ENCODE peak calls at places on chromosomes 7 and 10, in nine cellular contexts. One of them, this sample, is unnamed.

GRCh38 chr10:32412499-32412853 is 33.5 kb upstream of the CCDC7 start:
- DNase-seq in astrocyte: peak
- DNase-seq in progenitor cell of endocrine pancreas: no peak
- DNase-seq in germinal center: no peak
- DNase-seq in NCI-H460: no peak
- DNase-seq in activated effector memory CD4-positive, alpha-beta T cell treated with Interleukin-2 at 50 U/mL for 16 hours: no peak
- DNase-seq in iris pigment epithelial cell: peak
- DNase-seq in activated T-cell treated with anti-CD3 and anti-CD28 coated beads, Interleukin-2, amount 50 U/mL, for 72 hours: no peak
- DNase-seq in activated CD8-positive, alpha-beta memory T cell treated with anti-CD3 and anti-CD28 coated beads for 48 hours: no peak
- DNase-seq in this sample: peak

GRCh38 chr10:124267231-124267885 is 151.4 kb downstream of the OAT start:
- DNase-seq in activated T-cell treated with anti-CD3 and anti-CD28 coated beads, Interleukin-2, amount 50 U/mL, for 72 hours: no peak
- DNase-seq in NCI-H460: no peak
- DNase-seq in progenitor cell of endocrine pancreas: no peak
- DNase-seq in astrocyte: peak
- DNase-seq in activated CD8-positive, alpha-beta memory T cell treated with anti-CD3 and anti-CD28 coated beads for 48 hours: no peak
- DNase-seq in germinal center: no peak
- DNase-seq in iris pigment epithelial cell: no peak
- DNase-seq in activated effector memory CD4-positive, alpha-beta T cell treated with Interleukin-2 at 50 U/mL for 16 hours: no peak
- DNase-seq in this sample: no peak

GRCh38 chr10:126668505-126668904 is 2.0 kb downstream of the C10orf90 start:
- DNase-seq in activated CD8-positive, alpha-beta memory T cell treated with anti-CD3 and anti-CD28 coated beads for 48 hours: no peak
- DNase-seq in germinal center: no peak
- DNase-seq in progenitor cell of endocrine pancreas: no peak
- DNase-seq in activated T-cell treated with anti-CD3 and anti-CD28 coated beads, Interleukin-2, amount 50 U/mL, for 72 hours: no peak
- DNase-seq in activated effector memory CD4-positive, alpha-beta T cell treated with Interleukin-2 at 50 U/mL for 16 hours: no peak
- DNase-seq in iris pigment epithelial cell: no peak
- DNase-seq in NCI-H460: no peak
- DNase-seq in astrocyte: no peak
- DNase-seq in this sample: no peak

GRCh38 chr7:147803625-147804024 is 786.9 kb upstream of the C7orf33 start:
- DNase-seq in NCI-H460: no peak
- DNase-seq in activated CD8-positive, alpha-beta memory T cell treated with anti-CD3 and anti-CD28 coated beads for 48 hours: no peak
- DNase-seq in activated effector memory CD4-positive, alpha-beta T cell treated with Interleukin-2 at 50 U/mL for 16 hours: no peak
- DNase-seq in germinal center: no peak
- DNase-seq in progenitor cell of endocrine pancreas: no peak
- DNase-seq in astrocyte: no peak
- DNase-seq in iris pigment epithelial cell: no peak
- DNase-seq in activated T-cell treated with anti-CD3 and anti-CD28 coated beads, Interleukin-2, amount 50 U/mL, for 72 hours: no peak
- DNase-seq in this sample: no peak

GRCh38 chr7:129053938-129054437 is 923 bp downstream of the TNPO3 start:
- DNase-seq in astrocyte: peak
- DNase-seq in NCI-H460: no peak
- DNase-seq in iris pigment epithelial cell: peak
- DNase-seq in activated effector memory CD4-positive, alpha-beta T cell treated with Interleukin-2 at 50 U/mL for 16 hours: no peak
- DNase-seq in progenitor cell of endocrine pancreas: no peak
- DNase-seq in germinal center: peak
- DNase-seq in activated CD8-positive, alpha-beta memory T cell treated with anti-CD3 and anti-CD28 coated beads for 48 hours: no peak
- DNase-seq in activated T-cell treated with anti-CD3 and anti-CD28 coated beads, Interleukin-2, amount 50 U/mL, for 72 hours: no peak
- DNase-seq in this sample: peak

GRCh38 chr7:158586499-158587191 is 978 bp downstream of the PTPRN2 start:
- DNase-seq in iris pigment epithelial cell: no peak
- DNase-seq in activated T-cell treated with anti-CD3 and anti-CD28 coated beads, Interleukin-2, amount 50 U/mL, for 72 hours: no peak
- DNase-seq in germinal center: no peak
- DNase-seq in activated CD8-positive, alpha-beta memory T cell treated with anti-CD3 and anti-CD28 coated beads for 48 hours: no peak
- DNase-seq in activated effector memory CD4-positive, alpha-beta T cell treated with Interleukin-2 at 50 U/mL for 16 hours: no peak
- DNase-seq in NCI-H460: no peak
- DNase-seq in progenitor cell of endocrine pancreas: no peak
- DNase-seq in astrocyte: no peak
- DNase-seq in this sample: no peak

GRCh38 chr10:119651514-119652327 is 541 bp downstream of the BAG3 start:
- DNase-seq in astrocyte: no peak
- DNase-seq in progenitor cell of endocrine pancreas: peak
- DNase-seq in activated T-cell treated with anti-CD3 and anti-CD28 coated beads, Interleukin-2, amount 50 U/mL, for 72 hours: peak
- DNase-seq in germinal center: peak
- DNase-seq in activated CD8-positive, alpha-beta memory T cell treated with anti-CD3 and anti-CD28 coated beads for 48 hours: no peak
- DNase-seq in NCI-H460: no peak
- DNase-seq in iris pigment epithelial cell: no peak
- DNase-seq in activated effector memory CD4-positive, alpha-beta T cell treated with Interleukin-2 at 50 U/mL for 16 hours: no peak
- DNase-seq in this sample: no peak

GRCh38 chr7:50792342-50793114 is 9.8 kb upstream of the GRB10 start:
- DNase-seq in activated CD8-positive, alpha-beta memory T cell treated with anti-CD3 and anti-CD28 coated beads for 48 hours: no peak
- DNase-seq in activated effector memory CD4-positive, alpha-beta T cell treated with Interleukin-2 at 50 U/mL for 16 hours: no peak
- DNase-seq in NCI-H460: peak
- DNase-seq in astrocyte: peak
- DNase-seq in iris pigment epithelial cell: peak
- DNase-seq in progenitor cell of endocrine pancreas: peak
- DNase-seq in activated T-cell treated with anti-CD3 and anti-CD28 coated beads, Interleukin-2, amount 50 U/mL, for 72 hours: peak
- DNase-seq in germinal center: no peak
- DNase-seq in this sample: peak

GRCh38 chr7:138565451-138566114 is 105.5 kb downstream of the TRIM24 start:
- DNase-seq in NCI-H460: no peak
- DNase-seq in activated T-cell treated with anti-CD3 and anti-CD28 coated beads, Interleukin-2, amount 50 U/mL, for 72 hours: no peak
- DNase-seq in activated effector memory CD4-positive, alpha-beta T cell treated with Interleukin-2 at 50 U/mL for 16 hours: no peak
- DNase-seq in progenitor cell of endocrine pancreas: no peak
- DNase-seq in astrocyte: peak
- DNase-seq in germinal center: no peak
- DNase-seq in activated CD8-positive, alpha-beta memory T cell treated with anti-CD3 and anti-CD28 coated beads for 48 hours: no peak
- DNase-seq in iris pigment epithelial cell: peak
- DNase-seq in this sample: peak

GRCh38 chr7:2474224-2474623 is 2.0 kb downstream of the GRIFIN start:
- DNase-seq in iris pigment epithelial cell: no peak
- DNase-seq in astrocyte: no peak
- DNase-seq in NCI-H460: no peak
- DNase-seq in germinal center: no peak
- DNase-seq in activated CD8-positive, alpha-beta memory T cell treated with anti-CD3 and anti-CD28 coated beads for 48 hours: no peak
- DNase-seq in activated effector memory CD4-positive, alpha-beta T cell treated with Interleukin-2 at 50 U/mL for 16 hours: no peak
- DNase-seq in progenitor cell of endocrine pancreas: no peak
- DNase-seq in activated T-cell treated with anti-CD3 and anti-CD28 coated beads, Interleukin-2, amount 50 U/mL, for 72 hours: no peak
- DNase-seq in this sample: no peak

GRCh38 chr7:20241491-20242261 is 24.5 kb upstream of the MACC1 start:
- DNase-seq in activated CD8-positive, alpha-beta memory T cell treated with anti-CD3 and anti-CD28 coated beads for 48 hours: no peak
- DNase-seq in iris pigment epithelial cell: peak
- DNase-seq in activated effector memory CD4-positive, alpha-beta T cell treated with Interleukin-2 at 50 U/mL for 16 hours: no peak
- DNase-seq in progenitor cell of endocrine pancreas: no peak
- DNase-seq in germinal center: no peak
- DNase-seq in activated T-cell treated with anti-CD3 and anti-CD28 coated beads, Interleukin-2, amount 50 U/mL, for 72 hours: no peak
- DNase-seq in astrocyte: peak
- DNase-seq in NCI-H460: peak
- DNase-seq in this sample: peak

GRCh38 chr10:52485486-52485885 is 171.4 kb downstream of the DKK1 start:
- DNase-seq in astrocyte: no peak
- DNase-seq in iris pigment epithelial cell: no peak
- DNase-seq in progenitor cell of endocrine pancreas: no peak
- DNase-seq in activated T-cell treated with anti-CD3 and anti-CD28 coated beads, Interleukin-2, amount 50 U/mL, for 72 hours: no peak
- DNase-seq in activated effector memory CD4-positive, alpha-beta T cell treated with Interleukin-2 at 50 U/mL for 16 hours: no peak
- DNase-seq in NCI-H460: no peak
- DNase-seq in activated CD8-positive, alpha-beta memory T cell treated with anti-CD3 and anti-CD28 coated beads for 48 hours: no peak
- DNase-seq in germinal center: no peak
- DNase-seq in this sample: no peak

GRCh38 chr10:33798754-33799153 is 464.3 kb upstream of the NRP1 start:
- DNase-seq in activated T-cell treated with anti-CD3 and anti-CD28 coated beads, Interleukin-2, amount 50 U/mL, for 72 hours: no peak
- DNase-seq in iris pigment epithelial cell: no peak
- DNase-seq in activated effector memory CD4-positive, alpha-beta T cell treated with Interleukin-2 at 50 U/mL for 16 hours: no peak
- DNase-seq in progenitor cell of endocrine pancreas: no peak
- DNase-seq in germinal center: no peak
- DNase-seq in astrocyte: peak
- DNase-seq in NCI-H460: no peak
- DNase-seq in activated CD8-positive, alpha-beta memory T cell treated with anti-CD3 and anti-CD28 coated beads for 48 hours: no peak
- DNase-seq in this sample: no peak

GRCh38 chr10:113433711-113434110 is 119.1 kb upstream of the HABP2 start:
- DNase-seq in germinal center: no peak
- DNase-seq in NCI-H460: no peak
- DNase-seq in astrocyte: no peak
- DNase-seq in activated T-cell treated with anti-CD3 and anti-CD28 coated beads, Interleukin-2, amount 50 U/mL, for 72 hours: no peak
- DNase-seq in activated effector memory CD4-positive, alpha-beta T cell treated with Interleukin-2 at 50 U/mL for 16 hours: no peak
- DNase-seq in iris pigment epithelial cell: no peak
- DNase-seq in progenitor cell of endocrine pancreas: no peak
- DNase-seq in activated CD8-positive, alpha-beta memory T cell treated with anti-CD3 and anti-CD28 coated beads for 48 hours: no peak
- DNase-seq in this sample: no peak

GRCh38 chr7:41107330-41107937 is 595.5 kb downstream of the INHBA start:
- DNase-seq in activated T-cell treated with anti-CD3 and anti-CD28 coated beads, Interleukin-2, amount 50 U/mL, for 72 hours: no peak
- DNase-seq in activated effector memory CD4-positive, alpha-beta T cell treated with Interleukin-2 at 50 U/mL for 16 hours: no peak
- DNase-seq in astrocyte: peak
- DNase-seq in progenitor cell of endocrine pancreas: no peak
- DNase-seq in iris pigment epithelial cell: peak
- DNase-seq in activated CD8-positive, alpha-beta memory T cell treated with anti-CD3 and anti-CD28 coated beads for 48 hours: no peak
- DNase-seq in germinal center: no peak
- DNase-seq in NCI-H460: no peak
- DNase-seq in this sample: peak

GRCh38 chr10:95290801-95291633 is at the start of gene PDLIM1:
- DNase-seq in progenitor cell of endocrine pancreas: peak
- DNase-seq in iris pigment epithelial cell: peak
- DNase-seq in NCI-H460: peak
- DNase-seq in activated effector memory CD4-positive, alpha-beta T cell treated with Interleukin-2 at 50 U/mL for 16 hours: peak
- DNase-seq in activated T-cell treated with anti-CD3 and anti-CD28 coated beads, Interleukin-2, amount 50 U/mL, for 72 hours: peak
- DNase-seq in astrocyte: peak
- DNase-seq in activated CD8-positive, alpha-beta memory T cell treated with anti-CD3 and anti-CD28 coated beads for 48 hours: no peak
- DNase-seq in germinal center: peak
- DNase-seq in this sample: peak

GRCh38 chr10:7734821-7735220 is 31.7 kb downstream of the ITIH2 start:
- DNase-seq in astrocyte: no peak
- DNase-seq in activated effector memory CD4-positive, alpha-beta T cell treated with Interleukin-2 at 50 U/mL for 16 hours: no peak
- DNase-seq in germinal center: no peak
- DNase-seq in activated CD8-positive, alpha-beta memory T cell treated with anti-CD3 and anti-CD28 coated beads for 48 hours: no peak
- DNase-seq in progenitor cell of endocrine pancreas: no peak
- DNase-seq in activated T-cell treated with anti-CD3 and anti-CD28 coated beads, Interleukin-2, amount 50 U/mL, for 72 hours: no peak
- DNase-seq in NCI-H460: no peak
- DNase-seq in iris pigment epithelial cell: no peak
- DNase-seq in this sample: no peak

GRCh38 chr7:139730746-139731612 is 46.8 kb downstream of the HIPK2 start:
- DNase-seq in germinal center: no peak
- DNase-seq in activated effector memory CD4-positive, alpha-beta T cell treated with Interleukin-2 at 50 U/mL for 16 hours: no peak
- DNase-seq in progenitor cell of endocrine pancreas: no peak
- DNase-seq in iris pigment epithelial cell: peak
- DNase-seq in activated T-cell treated with anti-CD3 and anti-CD28 coated beads, Interleukin-2, amount 50 U/mL, for 72 hours: peak
- DNase-seq in NCI-H460: no peak
- DNase-seq in astrocyte: peak
- DNase-seq in activated CD8-positive, alpha-beta memory T cell treated with anti-CD3 and anti-CD28 coated beads for 48 hours: no peak
- DNase-seq in this sample: peak

GRCh38 chr10:129580897-129581296 is 113.9 kb downstream of the MGMT start:
- DNase-seq in iris pigment epithelial cell: no peak
- DNase-seq in germinal center: no peak
- DNase-seq in progenitor cell of endocrine pancreas: no peak
- DNase-seq in activated CD8-positive, alpha-beta memory T cell treated with anti-CD3 and anti-CD28 coated beads for 48 hours: no peak
- DNase-seq in NCI-H460: no peak
- DNase-seq in astrocyte: no peak
- DNase-seq in activated T-cell treated with anti-CD3 and anti-CD28 coated beads, Interleukin-2, amount 50 U/mL, for 72 hours: no peak
- DNase-seq in activated effector memory CD4-positive, alpha-beta T cell treated with Interleukin-2 at 50 U/mL for 16 hours: no peak
- DNase-seq in this sample: no peak

GRCh38 chr10:70145166-70145665 is 1.3 kb downstream of the TYSND1 start:
- DNase-seq in activated T-cell treated with anti-CD3 and anti-CD28 coated beads, Interleukin-2, amount 50 U/mL, for 72 hours: no peak
- DNase-seq in activated CD8-positive, alpha-beta memory T cell treated with anti-CD3 and anti-CD28 coated beads for 48 hours: no peak
- DNase-seq in progenitor cell of endocrine pancreas: no peak
- DNase-seq in astrocyte: no peak
- DNase-seq in activated effector memory CD4-positive, alpha-beta T cell treated with Interleukin-2 at 50 U/mL for 16 hours: no peak
- DNase-seq in germinal center: no peak
- DNase-seq in iris pigment epithelial cell: no peak
- DNase-seq in NCI-H460: no peak
- DNase-seq in this sample: no peak

GRCh38 chr10:106836923-106837322 is 327.6 kb downstream of the SORCS1 start:
- DNase-seq in germinal center: no peak
- DNase-seq in activated T-cell treated with anti-CD3 and anti-CD28 coated beads, Interleukin-2, amount 50 U/mL, for 72 hours: peak
- DNase-seq in astrocyte: no peak
- DNase-seq in activated CD8-positive, alpha-beta memory T cell treated with anti-CD3 and anti-CD28 coated beads for 48 hours: no peak
- DNase-seq in NCI-H460: no peak
- DNase-seq in iris pigment epithelial cell: no peak
- DNase-seq in activated effector memory CD4-positive, alpha-beta T cell treated with Interleukin-2 at 50 U/mL for 16 hours: no peak
- DNase-seq in progenitor cell of endocrine pancreas: no peak
- DNase-seq in this sample: no peak

GRCh38 chr7:34070486-34071323 is 165.4 kb downstream of the BMPER start:
- DNase-seq in iris pigment epithelial cell: peak
- DNase-seq in progenitor cell of endocrine pancreas: no peak
- DNase-seq in activated effector memory CD4-positive, alpha-beta T cell treated with Interleukin-2 at 50 U/mL for 16 hours: no peak
- DNase-seq in NCI-H460: peak
- DNase-seq in activated T-cell treated with anti-CD3 and anti-CD28 coated beads, Interleukin-2, amount 50 U/mL, for 72 hours: no peak
- DNase-seq in astrocyte: peak
- DNase-seq in germinal center: no peak
- DNase-seq in activated CD8-positive, alpha-beta memory T cell treated with anti-CD3 and anti-CD28 coated beads for 48 hours: no peak
- DNase-seq in this sample: peak

GRCh38 chr10:94327649-94328048 is 35.1 kb downstream of the NOC3L start:
- DNase-seq in NCI-H460: no peak
- DNase-seq in astrocyte: no peak
- DNase-seq in iris pigment epithelial cell: peak
- DNase-seq in activated T-cell treated with anti-CD3 and anti-CD28 coated beads, Interleukin-2, amount 50 U/mL, for 72 hours: no peak
- DNase-seq in germinal center: no peak
- DNase-seq in progenitor cell of endocrine pancreas: no peak
- DNase-seq in activated effector memory CD4-positive, alpha-beta T cell treated with Interleukin-2 at 50 U/mL for 16 hours: no peak
- DNase-seq in activated CD8-positive, alpha-beta memory T cell treated with anti-CD3 and anti-CD28 coated beads for 48 hours: no peak
- DNase-seq in this sample: no peak

GRCh38 chr7:40519009-40519408 is 384.2 kb downstream of the SUGCT start:
- DNase-seq in astrocyte: no peak
- DNase-seq in germinal center: no peak
- DNase-seq in activated CD8-positive, alpha-beta memory T cell treated with anti-CD3 and anti-CD28 coated beads for 48 hours: no peak
- DNase-seq in NCI-H460: no peak
- DNase-seq in iris pigment epithelial cell: no peak
- DNase-seq in progenitor cell of endocrine pancreas: no peak
- DNase-seq in activated T-cell treated with anti-CD3 and anti-CD28 coated beads, Interleukin-2, amount 50 U/mL, for 72 hours: no peak
- DNase-seq in activated effector memory CD4-positive, alpha-beta T cell treated with Interleukin-2 at 50 U/mL for 16 hours: no peak
- DNase-seq in this sample: no peak

GRCh38 chr7:81098213-81098612 is 179.4 kb upstream of the SEMA3C start:
- DNase-seq in activated effector memory CD4-positive, alpha-beta T cell treated with Interleukin-2 at 50 U/mL for 16 hours: no peak
- DNase-seq in iris pigment epithelial cell: no peak
- DNase-seq in germinal center: no peak
- DNase-seq in progenitor cell of endocrine pancreas: no peak
- DNase-seq in NCI-H460: no peak
- DNase-seq in activated T-cell treated with anti-CD3 and anti-CD28 coated beads, Interleukin-2, amount 50 U/mL, for 72 hours: no peak
- DNase-seq in activated CD8-positive, alpha-beta memory T cell treated with anti-CD3 and anti-CD28 coated beads for 48 hours: no peak
- DNase-seq in astrocyte: no peak
- DNase-seq in this sample: no peak

GRCh38 chr10:89342219-89342966 is 14.6 kb downstream of the IFIT3 start:
- DNase-seq in NCI-H460: peak
- DNase-seq in activated CD8-positive, alpha-beta memory T cell treated with anti-CD3 and anti-CD28 coated beads for 48 hours: no peak
- DNase-seq in astrocyte: peak
- DNase-seq in activated effector memory CD4-positive, alpha-beta T cell treated with Interleukin-2 at 50 U/mL for 16 hours: no peak
- DNase-seq in germinal center: no peak
- DNase-seq in progenitor cell of endocrine pancreas: no peak
- DNase-seq in iris pigment epithelial cell: peak
- DNase-seq in activated T-cell treated with anti-CD3 and anti-CD28 coated beads, Interleukin-2, amount 50 U/mL, for 72 hours: no peak
- DNase-seq in this sample: peak

GRCh38 chr10:44567471-44567870 is 182.6 kb upstream of the CXCL12 start:
- DNase-seq in germinal center: no peak
- DNase-seq in activated effector memory CD4-positive, alpha-beta T cell treated with Interleukin-2 at 50 U/mL for 16 hours: no peak
- DNase-seq in astrocyte: peak
- DNase-seq in NCI-H460: no peak
- DNase-seq in activated CD8-positive, alpha-beta memory T cell treated with anti-CD3 and anti-CD28 coated beads for 48 hours: no peak
- DNase-seq in activated T-cell treated with anti-CD3 and anti-CD28 coated beads, Interleukin-2, amount 50 U/mL, for 72 hours: no peak
- DNase-seq in progenitor cell of endocrine pancreas: no peak
- DNase-seq in iris pigment epithelial cell: peak
- DNase-seq in this sample: peak

GRCh38 chr7:102313997-102314780 is 27.5 kb downstream of the SH2B2 start:
- DNase-seq in activated T-cell treated with anti-CD3 and anti-CD28 coated beads, Interleukin-2, amount 50 U/mL, for 72 hours: no peak
- DNase-seq in activated effector memory CD4-positive, alpha-beta T cell treated with Interleukin-2 at 50 U/mL for 16 hours: no peak
- DNase-seq in activated CD8-positive, alpha-beta memory T cell treated with anti-CD3 and anti-CD28 coated beads for 48 hours: no peak
- DNase-seq in astrocyte: no peak
- DNase-seq in germinal center: no peak
- DNase-seq in progenitor cell of endocrine pancreas: no peak
- DNase-seq in NCI-H460: no peak
- DNase-seq in iris pigment epithelial cell: no peak
- DNase-seq in this sample: no peak

GRCh38 chr7:100370746-100371145 is 2.5 kb upstream of the PILRA start:
- DNase-seq in NCI-H460: no peak
- DNase-seq in progenitor cell of endocrine pancreas: no peak
- DNase-seq in activated T-cell treated with anti-CD3 and anti-CD28 coated beads, Interleukin-2, amount 50 U/mL, for 72 hours: no peak
- DNase-seq in astrocyte: no peak
- DNase-seq in germinal center: no peak
- DNase-seq in iris pigment epithelial cell: no peak
- DNase-seq in activated CD8-positive, alpha-beta memory T cell treated with anti-CD3 and anti-CD28 coated beads for 48 hours: no peak
- DNase-seq in activated effector memory CD4-positive, alpha-beta T cell treated with Interleukin-2 at 50 U/mL for 16 hours: no peak
- DNase-seq in this sample: no peak

GRCh38 chr10:91380873-91381561 is 29.1 kb upstream of the HECTD2 start:
- DNase-seq in iris pigment epithelial cell: no peak
- DNase-seq in astrocyte: peak
- DNase-seq in progenitor cell of endocrine pancreas: no peak
- DNase-seq in NCI-H460: no peak
- DNase-seq in activated CD8-positive, alpha-beta memory T cell treated with anti-CD3 and anti-CD28 coated beads for 48 hours: no peak
- DNase-seq in activated effector memory CD4-positive, alpha-beta T cell treated with Interleukin-2 at 50 U/mL for 16 hours: no peak
- DNase-seq in germinal center: no peak
- DNase-seq in activated T-cell treated with anti-CD3 and anti-CD28 coated beads, Interleukin-2, amount 50 U/mL, for 72 hours: no peak
- DNase-seq in this sample: no peak

GRCh38 chr7:100430450-100431285 is 1.0 kb downstream of the MEPCE start:
- DNase-seq in activated effector memory CD4-positive, alpha-beta T cell treated with Interleukin-2 at 50 U/mL for 16 hours: no peak
- DNase-seq in iris pigment epithelial cell: peak
- DNase-seq in germinal center: no peak
- DNase-seq in activated T-cell treated with anti-CD3 and anti-CD28 coated beads, Interleukin-2, amount 50 U/mL, for 72 hours: peak
- DNase-seq in activated CD8-positive, alpha-beta memory T cell treated with anti-CD3 and anti-CD28 coated beads for 48 hours: no peak
- DNase-seq in NCI-H460: no peak
- DNase-seq in progenitor cell of endocrine pancreas: no peak
- DNase-seq in astrocyte: no peak
- DNase-seq in this sample: peak

This sample was measured in IMR-90.